ENCODE peak calls at places on chromosomes 6 and 20, in seven cellular contexts. One of them, this sample, is unnamed.

GRCh38 chr20:56630506-56631317 is 1.6 kb downstream of the TFAP2C start:
- DNase-seq in IMR-90: no peak
- DNase-seq in mesendoderm: peak
- DNase-seq in mesenchymal stem cell: no peak
- DNase-seq in H1: peak
- DNase-seq in neuronal stem cell: no peak
- DNase-seq in trophoblast cell: peak
- DNase-seq in this sample: peak

GRCh38 chr6:2767327-2767985 is 2.3 kb downstream of the WRNIP1 start:
- DNase-seq in IMR-90: no peak
- DNase-seq in mesendoderm: no peak
- DNase-seq in mesenchymal stem cell: no peak
- DNase-seq in H1: no peak
- DNase-seq in neuronal stem cell: no peak
- DNase-seq in trophoblast cell: no peak
- DNase-seq in this sample: no peak

GRCh38 chr20:58930496-58930895 is 50.6 kb upstream of the NELFCD start:
- DNase-seq in IMR-90: no peak
- DNase-seq in mesendoderm: no peak
- DNase-seq in mesenchymal stem cell: no peak
- DNase-seq in H1: no peak
- DNase-seq in neuronal stem cell: no peak
- DNase-seq in trophoblast cell: no peak
- DNase-seq in this sample: no peak

GRCh38 chr6:829646-830045 is 136.7 kb upstream of the EXOC2 start:
- DNase-seq in IMR-90: no peak
- DNase-seq in mesendoderm: no peak
- DNase-seq in mesenchymal stem cell: no peak
- DNase-seq in H1: no peak
- DNase-seq in neuronal stem cell: no peak
- DNase-seq in trophoblast cell: no peak
- DNase-seq in this sample: peak

GRCh38 chr20:59141818-59142581 is 21.6 kb upstream of the ZNF831 start:
- DNase-seq in IMR-90: peak
- DNase-seq in mesendoderm: peak
- DNase-seq in mesenchymal stem cell: no peak
- DNase-seq in H1: peak
- DNase-seq in neuronal stem cell: peak
- DNase-seq in trophoblast cell: peak
- DNase-seq in this sample: no peak

GRCh38 chr6:89693207-89693606 is 54.7 kb upstream of the LYRM2 start:
- DNase-seq in IMR-90: peak
- DNase-seq in mesendoderm: no peak
- DNase-seq in mesenchymal stem cell: no peak
- DNase-seq in H1: no peak
- DNase-seq in neuronal stem cell: no peak
- DNase-seq in trophoblast cell: peak
- DNase-seq in this sample: no peak

GRCh38 chr6:161694995-161695394 is 421.1 kb upstream of the AGPAT4 start:
- DNase-seq in IMR-90: no peak
- DNase-seq in mesendoderm: peak
- DNase-seq in mesenchymal stem cell: peak
- DNase-seq in H1: no peak
- DNase-seq in neuronal stem cell: no peak
- DNase-seq in trophoblast cell: peak
- DNase-seq in this sample: peak

GRCh38 chr6:130466744-130467052 is 100.9 kb downstream of the TMEM200A start:
- DNase-seq in IMR-90: peak
- DNase-seq in mesendoderm: peak
- DNase-seq in mesenchymal stem cell: no peak
- DNase-seq in H1: no peak
- DNase-seq in neuronal stem cell: no peak
- DNase-seq in trophoblast cell: peak
- DNase-seq in this sample: no peak

GRCh38 chr6:36605102-36605501 is 10.9 kb downstream of the SRSF3 start:
- DNase-seq in IMR-90: no peak
- DNase-seq in mesendoderm: no peak
- DNase-seq in mesenchymal stem cell: no peak
- DNase-seq in H1: no peak
- DNase-seq in neuronal stem cell: no peak
- DNase-seq in trophoblast cell: no peak
- DNase-seq in this sample: no peak

GRCh38 chr6:80304014-80304413 is 197.5 kb downstream of the BCKDHB start:
- DNase-seq in IMR-90: no peak
- DNase-seq in mesendoderm: no peak
- DNase-seq in mesenchymal stem cell: no peak
- DNase-seq in H1: no peak
- DNase-seq in neuronal stem cell: no peak
- DNase-seq in trophoblast cell: peak
- DNase-seq in this sample: no peak

GRCh38 chr6:107386340-107386739 is 73.0 kb downstream of the PDSS2 start:
- DNase-seq in IMR-90: no peak
- DNase-seq in mesendoderm: no peak
- DNase-seq in mesenchymal stem cell: no peak
- DNase-seq in H1: no peak
- DNase-seq in neuronal stem cell: no peak
- DNase-seq in trophoblast cell: peak
- DNase-seq in this sample: no peak

GRCh38 chr20:63399596-63400375 is 38.6 kb upstream of the CHRNA4 start:
- DNase-seq in IMR-90: no peak
- DNase-seq in mesendoderm: no peak
- DNase-seq in mesenchymal stem cell: no peak
- DNase-seq in H1: no peak
- DNase-seq in neuronal stem cell: no peak
- DNase-seq in trophoblast cell: no peak
- DNase-seq in this sample: no peak

GRCh38 chr6:135692426-135692825 is 159.1 kb upstream of the PDE7B start:
- DNase-seq in IMR-90: no peak
- DNase-seq in mesendoderm: no peak
- DNase-seq in mesenchymal stem cell: no peak
- DNase-seq in H1: no peak
- DNase-seq in neuronal stem cell: no peak
- DNase-seq in trophoblast cell: no peak
- DNase-seq in this sample: no peak

GRCh38 chr6:127966616-127967015 is 65.8 kb upstream of the THEMIS start:
- DNase-seq in IMR-90: peak
- DNase-seq in mesendoderm: no peak
- DNase-seq in mesenchymal stem cell: peak
- DNase-seq in H1: no peak
- DNase-seq in neuronal stem cell: no peak
- DNase-seq in trophoblast cell: peak
- DNase-seq in this sample: no peak

GRCh38 chr6:10414766-10415592 is at the start of gene TFAP2A:
- DNase-seq in IMR-90: peak
- DNase-seq in mesendoderm: peak
- DNase-seq in mesenchymal stem cell: peak
- DNase-seq in H1: peak
- DNase-seq in neuronal stem cell: no peak
- DNase-seq in trophoblast cell: peak
- DNase-seq in this sample: peak

GRCh38 chr6:79413562-79414002 is 123.6 kb downstream of the LCA5 start:
- DNase-seq in IMR-90: peak
- DNase-seq in mesendoderm: peak
- DNase-seq in mesenchymal stem cell: peak
- DNase-seq in H1: no peak
- DNase-seq in neuronal stem cell: no peak
- DNase-seq in trophoblast cell: peak
- DNase-seq in this sample: no peak

DNA sequence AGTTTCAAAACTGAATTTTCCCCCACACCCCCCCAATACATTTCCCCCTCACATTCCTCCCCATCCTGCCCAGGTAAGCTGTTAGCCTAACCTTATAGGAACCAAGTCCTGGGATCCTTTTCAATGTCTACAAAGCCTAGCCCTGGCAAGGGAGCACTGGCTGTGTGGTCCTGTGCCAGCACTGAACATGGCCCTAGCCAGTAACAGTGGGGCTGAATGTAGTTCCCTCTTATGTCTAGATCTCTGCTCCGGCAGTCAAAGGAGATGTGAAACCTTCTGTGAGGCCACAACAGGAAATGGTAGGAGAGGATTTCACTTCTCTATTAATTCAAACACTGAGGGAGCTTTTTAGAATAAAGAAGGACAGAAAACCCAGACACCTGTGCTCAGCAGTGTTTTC is 3.4 kb upstream of the HLA-DMB start:
- DNase-seq in IMR-90: no peak
- DNase-seq in mesendoderm: no peak
- DNase-seq in mesenchymal stem cell: no peak
- DNase-seq in H1: no peak
- DNase-seq in neuronal stem cell: no peak
- DNase-seq in trophoblast cell: peak
- DNase-seq in this sample: no peak
- H2AK5ac ChIP-seq in IMR-90: peak
- H2AK5ac ChIP-seq in mesendoderm: no peak
- H2AK5ac ChIP-seq in mesenchymal stem cell: no peak
- H2AK5ac ChIP-seq in H1: no peak
- H2AK5ac ChIP-seq in neuronal stem cell: no peak
- H2AK5ac ChIP-seq in trophoblast cell: no peak
- H2AK5ac ChIP-seq in this sample: no peak

GRCh38 chr6:137123078-137123477 is 50.4 kb downstream of the IL22RA2 start:
- DNase-seq in IMR-90: no peak
- DNase-seq in mesendoderm: no peak
- DNase-seq in mesenchymal stem cell: no peak
- DNase-seq in H1: no peak
- DNase-seq in neuronal stem cell: no peak
- DNase-seq in trophoblast cell: no peak
- DNase-seq in this sample: no peak
- H2AK5ac ChIP-seq in IMR-90: no peak
- H2AK5ac ChIP-seq in mesendoderm: no peak
- H2AK5ac ChIP-seq in mesenchymal stem cell: no peak
- H2AK5ac ChIP-seq in H1: no peak
- H2AK5ac ChIP-seq in neuronal stem cell: no peak
- H2AK5ac ChIP-seq in trophoblast cell: no peak
- H2AK5ac ChIP-seq in this sample: no peak

GRCh38 chr6:83127258-83127657 is 59.8 kb downstream of the DOP1A start:
- DNase-seq in IMR-90: no peak
- DNase-seq in mesendoderm: no peak
- DNase-seq in mesenchymal stem cell: no peak
- DNase-seq in H1: no peak
- DNase-seq in neuronal stem cell: no peak
- DNase-seq in trophoblast cell: no peak
- DNase-seq in this sample: no peak

GRCh38 chr6:83125425-83125824 is 58.0 kb downstream of the DOP1A start:
- DNase-seq in IMR-90: no peak
- DNase-seq in mesendoderm: no peak
- DNase-seq in mesenchymal stem cell: no peak
- DNase-seq in H1: no peak
- DNase-seq in neuronal stem cell: no peak
- DNase-seq in trophoblast cell: no peak
- DNase-seq in this sample: no peak

GRCh38 chr6:83126223-83126622 is 58.8 kb downstream of the DOP1A start:
- DNase-seq in IMR-90: no peak
- DNase-seq in mesendoderm: no peak
- DNase-seq in mesenchymal stem cell: no peak
- DNase-seq in H1: no peak
- DNase-seq in neuronal stem cell: no peak
- DNase-seq in trophoblast cell: no peak
- DNase-seq in this sample: peak

GRCh38 chr6:83126807-83127206 is 59.3 kb downstream of the DOP1A start:
- DNase-seq in IMR-90: no peak
- DNase-seq in mesendoderm: no peak
- DNase-seq in mesenchymal stem cell: no peak
- DNase-seq in H1: no peak
- DNase-seq in neuronal stem cell: no peak
- DNase-seq in trophoblast cell: no peak
- DNase-seq in this sample: no peak

GRCh38 chr6:83127976-83128375 is 60.5 kb downstream of the DOP1A start:
- DNase-seq in IMR-90: peak
- DNase-seq in mesendoderm: no peak
- DNase-seq in mesenchymal stem cell: no peak
- DNase-seq in H1: no peak
- DNase-seq in neuronal stem cell: no peak
- DNase-seq in trophoblast cell: peak
- DNase-seq in this sample: no peak
- H2AK5ac ChIP-seq in IMR-90: peak
- H2AK5ac ChIP-seq in mesendoderm: no peak
- H2AK5ac ChIP-seq in mesenchymal stem cell: no peak
- H2AK5ac ChIP-seq in H1: no peak
- H2AK5ac ChIP-seq in neuronal stem cell: no peak
- H2AK5ac ChIP-seq in trophoblast cell: no peak
- H2AK5ac ChIP-seq in this sample: no peak

GRCh38 chr6:64522859-64523258 is 887.3 kb downstream of the PHF3 start:
- DNase-seq in IMR-90: no peak
- DNase-seq in mesendoderm: no peak
- DNase-seq in mesenchymal stem cell: no peak
- DNase-seq in H1: no peak
- DNase-seq in neuronal stem cell: no peak
- DNase-seq in trophoblast cell: no peak
- DNase-seq in this sample: no peak

DNA sequence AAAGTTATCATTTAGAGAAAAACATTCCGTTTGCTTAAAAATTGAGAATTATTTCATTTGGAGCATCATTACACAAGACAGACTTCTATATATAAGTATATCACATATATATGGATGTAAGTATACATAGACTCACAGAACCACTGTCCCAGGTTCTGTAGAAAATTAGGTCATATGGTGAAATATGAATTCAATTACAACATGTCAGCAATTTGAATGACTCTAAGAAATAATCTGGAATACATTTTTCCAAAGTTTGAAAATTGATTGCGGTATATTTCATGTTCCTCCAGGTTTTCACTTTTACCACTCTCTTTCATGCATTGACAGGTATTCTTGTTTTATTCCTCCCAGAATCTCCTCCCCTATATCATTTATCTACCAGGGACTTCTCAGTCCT is 892.3 kb downstream of the PHF3 start:
- DNase-seq in IMR-90: no peak
- DNase-seq in mesendoderm: no peak
- DNase-seq in mesenchymal stem cell: no peak
- DNase-seq in H1: no peak
- DNase-seq in neuronal stem cell: no peak
- DNase-seq in trophoblast cell: no peak
- DNase-seq in this sample: no peak
- H2AK5ac ChIP-seq in IMR-90: no peak
- H2AK5ac ChIP-seq in mesendoderm: no peak
- H2AK5ac ChIP-seq in mesenchymal stem cell: no peak
- H2AK5ac ChIP-seq in H1: no peak
- H2AK5ac ChIP-seq in neuronal stem cell: no peak
- H2AK5ac ChIP-seq in trophoblast cell: no peak
- H2AK5ac ChIP-seq in this sample: no peak

GRCh38 chr6:162940426-162940825 is 212.7 kb downstream of the PACRG start:
- DNase-seq in IMR-90: peak
- DNase-seq in mesendoderm: no peak
- DNase-seq in mesenchymal stem cell: no peak
- DNase-seq in H1: no peak
- DNase-seq in neuronal stem cell: no peak
- DNase-seq in trophoblast cell: no peak
- DNase-seq in this sample: no peak
- H2AK5ac ChIP-seq in IMR-90: no peak
- H2AK5ac ChIP-seq in mesendoderm: no peak
- H2AK5ac ChIP-seq in mesenchymal stem cell: no peak
- H2AK5ac ChIP-seq in H1: no peak
- H2AK5ac ChIP-seq in neuronal stem cell: no peak
- H2AK5ac ChIP-seq in trophoblast cell: no peak
- H2AK5ac ChIP-seq in this sample: no peak

GRCh38 chr6:159761873-159762680 is at the start of gene ACAT2:
- DNase-seq in IMR-90: peak
- DNase-seq in mesendoderm: peak
- DNase-seq in mesenchymal stem cell: peak
- DNase-seq in H1: peak
- DNase-seq in neuronal stem cell: peak
- DNase-seq in trophoblast cell: peak
- DNase-seq in this sample: peak
- H2AK5ac ChIP-seq in IMR-90: peak
- H2AK5ac ChIP-seq in mesendoderm: peak
- H2AK5ac ChIP-seq in mesenchymal stem cell: peak
- H2AK5ac ChIP-seq in H1: peak
- H2AK5ac ChIP-seq in neuronal stem cell: peak
- H2AK5ac ChIP-seq in trophoblast cell: peak
- H2AK5ac ChIP-seq in this sample: no peak

GRCh38 chr20:50283370-50283769 is 92.7 kb downstream of the CEBPB start:
- DNase-seq in IMR-90: no peak
- DNase-seq in mesendoderm: no peak
- DNase-seq in mesenchymal stem cell: no peak
- DNase-seq in H1: no peak
- DNase-seq in neuronal stem cell: no peak
- DNase-seq in trophoblast cell: no peak
- DNase-seq in this sample: no peak
- H2AK5ac ChIP-seq in IMR-90: peak
- H2AK5ac ChIP-seq in mesendoderm: no peak
- H2AK5ac ChIP-seq in mesenchymal stem cell: peak
- H2AK5ac ChIP-seq in H1: no peak
- H2AK5ac ChIP-seq in neuronal stem cell: peak
- H2AK5ac ChIP-seq in trophoblast cell: peak
- H2AK5ac ChIP-seq in this sample: no peak

This sample was measured in H9.